ENCODE peak calls at places on chromosomes 4 and X, in eight cellular contexts. One of them, this sample, is unnamed.

GRCh38 chrX:86021652-86022289 is 25.6 kb downstream of the CHM start:
- DNase-seq in GM23248: no peak
- DNase-seq in neural progenitor cell: no peak
- DNase-seq in OCI-LY7: no peak
- DNase-seq in hepatocyte: no peak
- DNase-seq in SK-N-SH: no peak
- DNase-seq in GM23338: no peak
- DNase-seq in MM.1S: no peak
- DNase-seq in this sample: no peak

GRCh38 chrX:134732152-134732551 is 73.9 kb upstream of the PLAC1 start:
- DNase-seq in GM23248: no peak
- DNase-seq in neural progenitor cell: no peak
- DNase-seq in OCI-LY7: no peak
- DNase-seq in hepatocyte: no peak
- DNase-seq in SK-N-SH: peak
- DNase-seq in GM23338: no peak
- DNase-seq in MM.1S: no peak
- DNase-seq in this sample: no peak

GRCh38 chr4:91527056-91527455 is 776.7 kb upstream of the GRID2 start:
- DNase-seq in GM23248: no peak
- DNase-seq in neural progenitor cell: no peak
- DNase-seq in OCI-LY7: no peak
- DNase-seq in hepatocyte: no peak
- DNase-seq in SK-N-SH: no peak
- DNase-seq in GM23338: no peak
- DNase-seq in MM.1S: no peak
- DNase-seq in this sample: peak

GRCh38 chrX:123983240-123983639 is 21.7 kb downstream of the STAG2 start:
- DNase-seq in GM23248: no peak
- DNase-seq in neural progenitor cell: no peak
- DNase-seq in OCI-LY7: no peak
- DNase-seq in hepatocyte: no peak
- DNase-seq in SK-N-SH: no peak
- DNase-seq in GM23338: no peak
- DNase-seq in MM.1S: no peak
- DNase-seq in this sample: no peak

GRCh38 chr4:113476800-113477199 is 284.7 kb downstream of the CAMK2D start:
- DNase-seq in GM23248: peak
- DNase-seq in neural progenitor cell: no peak
- DNase-seq in OCI-LY7: no peak
- DNase-seq in hepatocyte: no peak
- DNase-seq in SK-N-SH: no peak
- DNase-seq in GM23338: no peak
- DNase-seq in MM.1S: no peak
- DNase-seq in this sample: peak

GRCh38 chr4:124753941-124754581 is 41.5 kb upstream of the ANKRD50 start:
- DNase-seq in GM23248: no peak
- DNase-seq in neural progenitor cell: no peak
- DNase-seq in OCI-LY7: no peak
- DNase-seq in hepatocyte: peak
- DNase-seq in SK-N-SH: no peak
- DNase-seq in GM23338: peak
- DNase-seq in MM.1S: no peak
- DNase-seq in this sample: peak

GRCh38 chr4:25095756-25096552 is 64.3 kb downstream of the SEPSECS start:
- DNase-seq in GM23248: no peak
- DNase-seq in neural progenitor cell: no peak
- DNase-seq in OCI-LY7: no peak
- DNase-seq in hepatocyte: no peak
- DNase-seq in SK-N-SH: peak
- DNase-seq in GM23338: peak
- DNase-seq in MM.1S: no peak
- DNase-seq in this sample: no peak

GRCh38 chr4:111802191-111802590 is 343.1 kb upstream of the FAM241A start:
- DNase-seq in GM23248: peak
- DNase-seq in neural progenitor cell: no peak
- DNase-seq in OCI-LY7: no peak
- DNase-seq in hepatocyte: no peak
- DNase-seq in SK-N-SH: no peak
- DNase-seq in GM23338: no peak
- DNase-seq in MM.1S: no peak
- DNase-seq in this sample: no peak

GRCh38 chr4:84451546-84451945 is 47.5 kb downstream of the NKX6-1 start:
- DNase-seq in GM23248: peak
- DNase-seq in neural progenitor cell: peak
- DNase-seq in OCI-LY7: peak
- DNase-seq in hepatocyte: peak
- DNase-seq in SK-N-SH: no peak
- DNase-seq in GM23338: peak
- DNase-seq in MM.1S: no peak
- DNase-seq in this sample: peak

GRCh38 chr4:70183168-70183939 is 12.2 kb upstream of the ODAM start:
- DNase-seq in GM23248: peak
- DNase-seq in neural progenitor cell: peak
- DNase-seq in OCI-LY7: peak
- DNase-seq in hepatocyte: peak
- DNase-seq in SK-N-SH: peak
- DNase-seq in GM23338: peak
- DNase-seq in MM.1S: peak
- DNase-seq in this sample: peak

GRCh38 chrX:37824491-37825224 is 22.7 kb downstream of the DYNLT3 start:
- DNase-seq in GM23248: no peak
- DNase-seq in neural progenitor cell: no peak
- DNase-seq in OCI-LY7: peak
- DNase-seq in hepatocyte: no peak
- DNase-seq in SK-N-SH: no peak
- DNase-seq in GM23338: no peak
- DNase-seq in MM.1S: no peak
- DNase-seq in this sample: peak

GRCh38 chrX:154649864-154650510 is 3.4 kb downstream of the CTAG2 start:
- DNase-seq in GM23248: no peak
- DNase-seq in neural progenitor cell: no peak
- DNase-seq in OCI-LY7: no peak
- DNase-seq in hepatocyte: peak
- DNase-seq in SK-N-SH: no peak
- DNase-seq in GM23338: no peak
- DNase-seq in MM.1S: no peak
- DNase-seq in this sample: no peak
- TF ChIP-seq EZH2phosphoT487 in GM23248: no peak
- TF ChIP-seq EZH2phosphoT487 in neural progenitor cell: no peak
- TF ChIP-seq EZH2phosphoT487 in OCI-LY7: no peak
- TF ChIP-seq EZH2phosphoT487 in hepatocyte: no peak
- TF ChIP-seq EZH2phosphoT487 in SK-N-SH: no peak
- TF ChIP-seq EZH2phosphoT487 in GM23338: no peak
- TF ChIP-seq EZH2phosphoT487 in MM.1S: no peak
- TF ChIP-seq EZH2phosphoT487 in this sample: no peak

GRCh38 chrX:20362268-20363002 is 95.7 kb upstream of the RPS6KA3 start:
- DNase-seq in GM23248: peak
- DNase-seq in neural progenitor cell: peak
- DNase-seq in OCI-LY7: no peak
- DNase-seq in hepatocyte: peak
- DNase-seq in SK-N-SH: no peak
- DNase-seq in GM23338: no peak
- DNase-seq in MM.1S: no peak
- DNase-seq in this sample: peak
- TF ChIP-seq EZH2phosphoT487 in GM23248: no peak
- TF ChIP-seq EZH2phosphoT487 in neural progenitor cell: no peak
- TF ChIP-seq EZH2phosphoT487 in OCI-LY7: no peak
- TF ChIP-seq EZH2phosphoT487 in hepatocyte: no peak
- TF ChIP-seq EZH2phosphoT487 in SK-N-SH: no peak
- TF ChIP-seq EZH2phosphoT487 in GM23338: no peak
- TF ChIP-seq EZH2phosphoT487 in MM.1S: no peak
- TF ChIP-seq EZH2phosphoT487 in this sample: no peak

GRCh38 chr4:1476140-1476513 is 69.9 kb upstream of the NKX1-1 start:
- DNase-seq in GM23248: no peak
- DNase-seq in neural progenitor cell: no peak
- DNase-seq in OCI-LY7: no peak
- DNase-seq in hepatocyte: no peak
- DNase-seq in SK-N-SH: no peak
- DNase-seq in GM23338: no peak
- DNase-seq in MM.1S: no peak
- DNase-seq in this sample: no peak

GRCh38 chr4:1474126-1475090 is 68.2 kb upstream of the NKX1-1 start:
- DNase-seq in GM23248: no peak
- DNase-seq in neural progenitor cell: no peak
- DNase-seq in OCI-LY7: no peak
- DNase-seq in hepatocyte: no peak
- DNase-seq in SK-N-SH: peak
- DNase-seq in GM23338: no peak
- DNase-seq in MM.1S: no peak
- DNase-seq in this sample: no peak

GRCh38 chr4:1473718-1474117 is 67.5 kb upstream of the NKX1-1 start:
- DNase-seq in GM23248: no peak
- DNase-seq in neural progenitor cell: no peak
- DNase-seq in OCI-LY7: no peak
- DNase-seq in hepatocyte: no peak
- DNase-seq in SK-N-SH: peak
- DNase-seq in GM23338: no peak
- DNase-seq in MM.1S: no peak
- DNase-seq in this sample: no peak

GRCh38 chr4:1477045-1477905 is 71.0 kb upstream of the NKX1-1 start:
- DNase-seq in GM23248: no peak
- DNase-seq in neural progenitor cell: no peak
- DNase-seq in OCI-LY7: no peak
- DNase-seq in hepatocyte: no peak
- DNase-seq in SK-N-SH: peak
- DNase-seq in GM23338: no peak
- DNase-seq in MM.1S: no peak
- DNase-seq in this sample: no peak

GRCh38 chr4:1475277-1476139 is 69.3 kb upstream of the NKX1-1 start:
- DNase-seq in GM23248: no peak
- DNase-seq in neural progenitor cell: no peak
- DNase-seq in OCI-LY7: no peak
- DNase-seq in hepatocyte: no peak
- DNase-seq in SK-N-SH: no peak
- DNase-seq in GM23338: no peak
- DNase-seq in MM.1S: no peak
- DNase-seq in this sample: no peak
- TF ChIP-seq EZH2phosphoT487 in GM23248: no peak
- TF ChIP-seq EZH2phosphoT487 in neural progenitor cell: no peak
- TF ChIP-seq EZH2phosphoT487 in OCI-LY7: no peak
- TF ChIP-seq EZH2phosphoT487 in hepatocyte: no peak
- TF ChIP-seq EZH2phosphoT487 in SK-N-SH: no peak
- TF ChIP-seq EZH2phosphoT487 in GM23338: no peak
- TF ChIP-seq EZH2phosphoT487 in MM.1S: no peak
- TF ChIP-seq EZH2phosphoT487 in this sample: no peak

GRCh38 chr4:184475096-184475461 is 729 bp upstream of the IRF2 start:
- DNase-seq in GM23248: peak
- DNase-seq in neural progenitor cell: no peak
- DNase-seq in OCI-LY7: peak
- DNase-seq in hepatocyte: peak
- DNase-seq in SK-N-SH: peak
- DNase-seq in GM23338: peak
- DNase-seq in MM.1S: peak
- DNase-seq in this sample: peak
- TF ChIP-seq EZH2phosphoT487 in GM23248: no peak
- TF ChIP-seq EZH2phosphoT487 in neural progenitor cell: no peak
- TF ChIP-seq EZH2phosphoT487 in OCI-LY7: no peak
- TF ChIP-seq EZH2phosphoT487 in hepatocyte: no peak
- TF ChIP-seq EZH2phosphoT487 in SK-N-SH: no peak
- TF ChIP-seq EZH2phosphoT487 in GM23338: no peak
- TF ChIP-seq EZH2phosphoT487 in MM.1S: no peak
- TF ChIP-seq EZH2phosphoT487 in this sample: no peak

DNA sequence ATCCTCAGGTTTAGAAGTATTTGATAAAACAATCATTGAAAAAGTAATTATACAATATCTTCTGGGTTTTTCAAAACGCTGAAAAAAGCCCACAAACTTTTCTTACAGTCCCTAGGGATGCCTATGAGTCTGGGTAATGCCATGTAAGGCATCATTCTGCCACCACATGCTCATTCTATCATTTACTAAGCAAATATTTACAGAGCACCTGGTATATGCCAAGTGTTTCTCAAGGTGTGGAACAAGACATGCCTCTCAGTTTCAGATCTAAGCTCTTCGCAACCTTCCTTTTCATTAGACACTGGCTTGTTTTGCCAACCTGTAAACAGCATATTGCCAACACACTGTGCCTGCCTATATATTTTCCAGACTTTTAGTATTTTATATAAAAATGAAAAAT is 17.7 kb downstream of the MID1 start:
- DNase-seq in GM23248: no peak
- DNase-seq in neural progenitor cell: no peak
- DNase-seq in OCI-LY7: no peak
- DNase-seq in hepatocyte: no peak
- DNase-seq in SK-N-SH: no peak
- DNase-seq in GM23338: no peak
- DNase-seq in MM.1S: peak
- DNase-seq in this sample: peak
- TF ChIP-seq EZH2phosphoT487 in GM23248: no peak
- TF ChIP-seq EZH2phosphoT487 in neural progenitor cell: no peak
- TF ChIP-seq EZH2phosphoT487 in OCI-LY7: no peak
- TF ChIP-seq EZH2phosphoT487 in hepatocyte: no peak
- TF ChIP-seq EZH2phosphoT487 in SK-N-SH: no peak
- TF ChIP-seq EZH2phosphoT487 in GM23338: no peak
- TF ChIP-seq EZH2phosphoT487 in MM.1S: no peak
- TF ChIP-seq EZH2phosphoT487 in this sample: no peak

DNA sequence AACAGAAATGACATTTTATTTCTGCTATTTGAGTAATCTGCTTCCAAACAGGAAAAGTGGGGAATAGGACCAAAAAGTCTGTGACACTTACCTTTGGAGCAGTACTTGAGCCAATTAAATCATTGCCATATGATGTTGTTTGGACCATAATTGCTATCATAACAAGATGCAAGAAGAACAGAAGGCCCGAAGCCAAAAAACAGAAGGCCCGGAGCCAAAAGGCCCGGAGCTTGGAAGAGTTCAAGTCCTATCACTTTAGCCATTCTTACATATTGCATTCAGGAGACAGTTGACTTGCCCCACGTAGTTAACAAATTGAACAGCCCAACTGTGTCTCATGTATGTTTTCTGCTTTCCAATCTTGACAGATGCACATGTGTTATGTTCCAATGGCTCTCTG is 285.6 kb downstream of the ARHGAP24 start:
- DNase-seq in GM23248: no peak
- DNase-seq in neural progenitor cell: no peak
- DNase-seq in OCI-LY7: no peak
- DNase-seq in hepatocyte: no peak
- DNase-seq in SK-N-SH: no peak
- DNase-seq in GM23338: no peak
- DNase-seq in MM.1S: no peak
- DNase-seq in this sample: no peak
- TF ChIP-seq EZH2phosphoT487 in GM23248: no peak
- TF ChIP-seq EZH2phosphoT487 in neural progenitor cell: no peak
- TF ChIP-seq EZH2phosphoT487 in OCI-LY7: no peak
- TF ChIP-seq EZH2phosphoT487 in hepatocyte: no peak
- TF ChIP-seq EZH2phosphoT487 in SK-N-SH: no peak
- TF ChIP-seq EZH2phosphoT487 in GM23338: no peak
- TF ChIP-seq EZH2phosphoT487 in MM.1S: no peak
- TF ChIP-seq EZH2phosphoT487 in this sample: no peak

GRCh38 chr4:5928241-5928640 is 35.4 kb upstream of the CRMP1 start:
- DNase-seq in GM23248: no peak
- DNase-seq in neural progenitor cell: no peak
- DNase-seq in OCI-LY7: no peak
- DNase-seq in hepatocyte: no peak
- DNase-seq in SK-N-SH: no peak
- DNase-seq in GM23338: no peak
- DNase-seq in MM.1S: no peak
- DNase-seq in this sample: no peak
- TF ChIP-seq EZH2phosphoT487 in GM23248: no peak
- TF ChIP-seq EZH2phosphoT487 in neural progenitor cell: no peak
- TF ChIP-seq EZH2phosphoT487 in OCI-LY7: no peak
- TF ChIP-seq EZH2phosphoT487 in hepatocyte: no peak
- TF ChIP-seq EZH2phosphoT487 in SK-N-SH: no peak
- TF ChIP-seq EZH2phosphoT487 in GM23338: no peak
- TF ChIP-seq EZH2phosphoT487 in MM.1S: no peak
- TF ChIP-seq EZH2phosphoT487 in this sample: no peak

GRCh38 chr4:76087007-76087769 is 12.7 kb downstream of the ART3 start:
- DNase-seq in GM23248: peak
- DNase-seq in neural progenitor cell: peak
- DNase-seq in OCI-LY7: no peak
- DNase-seq in hepatocyte: peak
- DNase-seq in SK-N-SH: peak
- DNase-seq in GM23338: peak
- DNase-seq in MM.1S: peak
- DNase-seq in this sample: peak
- TF ChIP-seq EZH2phosphoT487 in GM23248: no peak
- TF ChIP-seq EZH2phosphoT487 in neural progenitor cell: no peak
- TF ChIP-seq EZH2phosphoT487 in OCI-LY7: no peak
- TF ChIP-seq EZH2phosphoT487 in hepatocyte: no peak
- TF ChIP-seq EZH2phosphoT487 in SK-N-SH: no peak
- TF ChIP-seq EZH2phosphoT487 in GM23338: no peak
- TF ChIP-seq EZH2phosphoT487 in MM.1S: no peak
- TF ChIP-seq EZH2phosphoT487 in this sample: no peak

This sample was measured in PC-3.